ENCODE peak calls at places on chromosome 18, in ten cellular contexts. One of them, this sample, is unnamed.

GRCh38 chr18:69774831-69775230 is 172.8 kb downstream of the CD226 start:
- DNase-seq in substantia nigra: no peak
- DNase-seq in Right ventricle myocardium superior: no peak
- DNase-seq in RPMI8226: no peak
- DNase-seq in NCI-H2081: no peak
- DNase-seq in GM13977: no peak
- DNase-seq in MCF 10A: no peak
- DNase-seq in right cardiac atrium: no peak
- DNase-seq in NCI-H748 treated with DMSO at 0.1 percent for 48 hours: no peak
- DNase-seq in activated T-helper 9 cell treated with anti-CD3 and anti-CD28 coated beads, Interleukin-2, amount 50 U/mL, for 16 hours: no peak
- DNase-seq in this sample: no peak

GRCh38 chr18:9643549-9643948 is 29.2 kb upstream of the PPP4R1 start:
- DNase-seq in substantia nigra: no peak
- DNase-seq in Right ventricle myocardium superior: no peak
- DNase-seq in RPMI8226: no peak
- DNase-seq in NCI-H2081: no peak
- DNase-seq in GM13977: no peak
- DNase-seq in MCF 10A: peak
- DNase-seq in right cardiac atrium: no peak
- DNase-seq in NCI-H748 treated with DMSO at 0.1 percent for 48 hours: no peak
- DNase-seq in activated T-helper 9 cell treated with anti-CD3 and anti-CD28 coated beads, Interleukin-2, amount 50 U/mL, for 16 hours: no peak
- DNase-seq in this sample: peak

GRCh38 chr18:22432672-22433137 is 15.0 kb upstream of the CTAGE1 start:
- DNase-seq in substantia nigra: no peak
- DNase-seq in Right ventricle myocardium superior: peak
- DNase-seq in RPMI8226: no peak
- DNase-seq in NCI-H2081: no peak
- DNase-seq in GM13977: no peak
- DNase-seq in MCF 10A: peak
- DNase-seq in right cardiac atrium: peak
- DNase-seq in NCI-H748 treated with DMSO at 0.1 percent for 48 hours: no peak
- DNase-seq in activated T-helper 9 cell treated with anti-CD3 and anti-CD28 coated beads, Interleukin-2, amount 50 U/mL, for 16 hours: no peak
- DNase-seq in this sample: peak

GRCh38 chr18:46677609-46678470 is 20.8 kb upstream of the LOXHD1 start:
- DNase-seq in substantia nigra: no peak
- DNase-seq in Right ventricle myocardium superior: no peak
- DNase-seq in RPMI8226: no peak
- DNase-seq in NCI-H2081: no peak
- DNase-seq in GM13977: peak
- DNase-seq in MCF 10A: peak
- DNase-seq in right cardiac atrium: no peak
- DNase-seq in NCI-H748 treated with DMSO at 0.1 percent for 48 hours: no peak
- DNase-seq in activated T-helper 9 cell treated with anti-CD3 and anti-CD28 coated beads, Interleukin-2, amount 50 U/mL, for 16 hours: no peak
- DNase-seq in this sample: no peak

GRCh38 chr18:73719611-73720010 is 428.0 kb downstream of the FBXO15 start:
- DNase-seq in substantia nigra: no peak
- DNase-seq in Right ventricle myocardium superior: no peak
- DNase-seq in RPMI8226: no peak
- DNase-seq in NCI-H2081: peak
- DNase-seq in GM13977: no peak
- DNase-seq in MCF 10A: peak
- DNase-seq in right cardiac atrium: no peak
- DNase-seq in NCI-H748 treated with DMSO at 0.1 percent for 48 hours: no peak
- DNase-seq in activated T-helper 9 cell treated with anti-CD3 and anti-CD28 coated beads, Interleukin-2, amount 50 U/mL, for 16 hours: no peak
- DNase-seq in this sample: no peak

GRCh38 chr18:79680100-79680879 is 687 bp downstream of the CTDP1 start:
- DNase-seq in substantia nigra: no peak
- DNase-seq in Right ventricle myocardium superior: no peak
- DNase-seq in RPMI8226: peak
- DNase-seq in NCI-H2081: peak
- DNase-seq in GM13977: no peak
- DNase-seq in MCF 10A: peak
- DNase-seq in right cardiac atrium: peak
- DNase-seq in NCI-H748 treated with DMSO at 0.1 percent for 48 hours: peak
- DNase-seq in activated T-helper 9 cell treated with anti-CD3 and anti-CD28 coated beads, Interleukin-2, amount 50 U/mL, for 16 hours: no peak
- DNase-seq in this sample: no peak

GRCh38 chr18:50151876-50152275 is 43.1 kb downstream of the MYO5B start:
- DNase-seq in substantia nigra: no peak
- DNase-seq in Right ventricle myocardium superior: no peak
- DNase-seq in RPMI8226: no peak
- DNase-seq in NCI-H2081: no peak
- DNase-seq in GM13977: no peak
- DNase-seq in MCF 10A: peak
- DNase-seq in right cardiac atrium: no peak
- DNase-seq in NCI-H748 treated with DMSO at 0.1 percent for 48 hours: no peak
- DNase-seq in activated T-helper 9 cell treated with anti-CD3 and anti-CD28 coated beads, Interleukin-2, amount 50 U/mL, for 16 hours: no peak
- DNase-seq in this sample: peak

GRCh38 chr18:36247036-36247435 is 50.5 kb upstream of the FHOD3 start:
- DNase-seq in substantia nigra: no peak
- DNase-seq in Right ventricle myocardium superior: no peak
- DNase-seq in RPMI8226: no peak
- DNase-seq in NCI-H2081: no peak
- DNase-seq in GM13977: no peak
- DNase-seq in MCF 10A: peak
- DNase-seq in right cardiac atrium: no peak
- DNase-seq in NCI-H748 treated with DMSO at 0.1 percent for 48 hours: no peak
- DNase-seq in activated T-helper 9 cell treated with anti-CD3 and anti-CD28 coated beads, Interleukin-2, amount 50 U/mL, for 16 hours: no peak
- DNase-seq in this sample: no peak

GRCh38 chr18:46393961-46394360 is 263.1 kb downstream of the LOXHD1 start:
- DNase-seq in substantia nigra: no peak
- DNase-seq in Right ventricle myocardium superior: no peak
- DNase-seq in RPMI8226: no peak
- DNase-seq in NCI-H2081: no peak
- DNase-seq in GM13977: no peak
- DNase-seq in MCF 10A: no peak
- DNase-seq in right cardiac atrium: no peak
- DNase-seq in NCI-H748 treated with DMSO at 0.1 percent for 48 hours: no peak
- DNase-seq in activated T-helper 9 cell treated with anti-CD3 and anti-CD28 coated beads, Interleukin-2, amount 50 U/mL, for 16 hours: no peak
- DNase-seq in this sample: no peak

GRCh38 chr18:75183524-75183923 is 25.4 kb downstream of the PTGR3 start:
- DNase-seq in substantia nigra: no peak
- DNase-seq in Right ventricle myocardium superior: no peak
- DNase-seq in RPMI8226: no peak
- DNase-seq in NCI-H2081: no peak
- DNase-seq in GM13977: no peak
- DNase-seq in MCF 10A: peak
- DNase-seq in right cardiac atrium: no peak
- DNase-seq in NCI-H748 treated with DMSO at 0.1 percent for 48 hours: no peak
- DNase-seq in activated T-helper 9 cell treated with anti-CD3 and anti-CD28 coated beads, Interleukin-2, amount 50 U/mL, for 16 hours: no peak
- DNase-seq in this sample: no peak

GRCh38 chr18:60549338-60549960 is 176.9 kb upstream of the MC4R start:
- DNase-seq in substantia nigra: no peak
- DNase-seq in Right ventricle myocardium superior: no peak
- DNase-seq in RPMI8226: peak
- DNase-seq in NCI-H2081: peak
- DNase-seq in GM13977: peak
- DNase-seq in MCF 10A: peak
- DNase-seq in right cardiac atrium: no peak
- DNase-seq in NCI-H748 treated with DMSO at 0.1 percent for 48 hours: peak
- DNase-seq in activated T-helper 9 cell treated with anti-CD3 and anti-CD28 coated beads, Interleukin-2, amount 50 U/mL, for 16 hours: no peak
- DNase-seq in this sample: peak

GRCh38 chr18:76610933-76611749 is 116.1 kb upstream of the ZNF516 start:
- DNase-seq in substantia nigra: no peak
- DNase-seq in Right ventricle myocardium superior: no peak
- DNase-seq in RPMI8226: no peak
- DNase-seq in NCI-H2081: no peak
- DNase-seq in GM13977: no peak
- DNase-seq in MCF 10A: peak
- DNase-seq in right cardiac atrium: peak
- DNase-seq in NCI-H748 treated with DMSO at 0.1 percent for 48 hours: no peak
- DNase-seq in activated T-helper 9 cell treated with anti-CD3 and anti-CD28 coated beads, Interleukin-2, amount 50 U/mL, for 16 hours: no peak
- DNase-seq in this sample: no peak

GRCh38 chr18:56952026-56952425 is 194.9 kb upstream of the BOD1L2 start:
- DNase-seq in substantia nigra: no peak
- DNase-seq in Right ventricle myocardium superior: no peak
- DNase-seq in RPMI8226: no peak
- DNase-seq in NCI-H2081: no peak
- DNase-seq in GM13977: no peak
- DNase-seq in MCF 10A: no peak
- DNase-seq in right cardiac atrium: no peak
- DNase-seq in NCI-H748 treated with DMSO at 0.1 percent for 48 hours: no peak
- DNase-seq in activated T-helper 9 cell treated with anti-CD3 and anti-CD28 coated beads, Interleukin-2, amount 50 U/mL, for 16 hours: no peak
- DNase-seq in this sample: no peak

GRCh38 chr18:55165399-55166125 is 206.3 kb upstream of the CCDC68 start:
- DNase-seq in substantia nigra: no peak
- DNase-seq in Right ventricle myocardium superior: no peak
- DNase-seq in RPMI8226: no peak
- DNase-seq in NCI-H2081: no peak
- DNase-seq in GM13977: no peak
- DNase-seq in MCF 10A: no peak
- DNase-seq in right cardiac atrium: no peak
- DNase-seq in NCI-H748 treated with DMSO at 0.1 percent for 48 hours: no peak
- DNase-seq in activated T-helper 9 cell treated with anti-CD3 and anti-CD28 coated beads, Interleukin-2, amount 50 U/mL, for 16 hours: no peak
- DNase-seq in this sample: no peak

GRCh38 chr18:62030091-62030985 is 137.5 kb upstream of the RNF152 start:
- DNase-seq in substantia nigra: no peak
- DNase-seq in Right ventricle myocardium superior: no peak
- DNase-seq in RPMI8226: no peak
- DNase-seq in NCI-H2081: no peak
- DNase-seq in GM13977: no peak
- DNase-seq in MCF 10A: no peak
- DNase-seq in right cardiac atrium: no peak
- DNase-seq in NCI-H748 treated with DMSO at 0.1 percent for 48 hours: no peak
- DNase-seq in activated T-helper 9 cell treated with anti-CD3 and anti-CD28 coated beads, Interleukin-2, amount 50 U/mL, for 16 hours: no peak
- DNase-seq in this sample: peak

GRCh38 chr18:4352746-4353522 is 102.2 kb downstream of the DLGAP1 start:
- DNase-seq in substantia nigra: no peak
- DNase-seq in Right ventricle myocardium superior: no peak
- DNase-seq in RPMI8226: no peak
- DNase-seq in NCI-H2081: no peak
- DNase-seq in GM13977: no peak
- DNase-seq in MCF 10A: no peak
- DNase-seq in right cardiac atrium: no peak
- DNase-seq in NCI-H748 treated with DMSO at 0.1 percent for 48 hours: no peak
- DNase-seq in activated T-helper 9 cell treated with anti-CD3 and anti-CD28 coated beads, Interleukin-2, amount 50 U/mL, for 16 hours: no peak
- DNase-seq in this sample: no peak

GRCh38 chr18:64966667-64967066 is 784.1 kb upstream of the CDH7 start:
- DNase-seq in substantia nigra: no peak
- DNase-seq in Right ventricle myocardium superior: peak
- DNase-seq in RPMI8226: peak
- DNase-seq in NCI-H2081: peak
- DNase-seq in GM13977: no peak
- DNase-seq in MCF 10A: peak
- DNase-seq in right cardiac atrium: peak
- DNase-seq in NCI-H748 treated with DMSO at 0.1 percent for 48 hours: peak
- DNase-seq in activated T-helper 9 cell treated with anti-CD3 and anti-CD28 coated beads, Interleukin-2, amount 50 U/mL, for 16 hours: no peak
- DNase-seq in this sample: no peak

GRCh38 chr18:12741351-12741750 is 38.5 kb downstream of the PSMG2 start:
- DNase-seq in substantia nigra: no peak
- DNase-seq in Right ventricle myocardium superior: no peak
- DNase-seq in RPMI8226: peak
- DNase-seq in NCI-H2081: peak
- DNase-seq in GM13977: no peak
- DNase-seq in MCF 10A: peak
- DNase-seq in right cardiac atrium: no peak
- DNase-seq in NCI-H748 treated with DMSO at 0.1 percent for 48 hours: peak
- DNase-seq in activated T-helper 9 cell treated with anti-CD3 and anti-CD28 coated beads, Interleukin-2, amount 50 U/mL, for 16 hours: no peak
- DNase-seq in this sample: peak

GRCh38 chr18:8749492-8749891 is 44.1 kb downstream of the MTCL1 start:
- DNase-seq in substantia nigra: no peak
- DNase-seq in Right ventricle myocardium superior: no peak
- DNase-seq in RPMI8226: no peak
- DNase-seq in NCI-H2081: no peak
- DNase-seq in GM13977: no peak
- DNase-seq in MCF 10A: no peak
- DNase-seq in right cardiac atrium: no peak
- DNase-seq in NCI-H748 treated with DMSO at 0.1 percent for 48 hours: no peak
- DNase-seq in activated T-helper 9 cell treated with anti-CD3 and anti-CD28 coated beads, Interleukin-2, amount 50 U/mL, for 16 hours: no peak
- DNase-seq in this sample: no peak